ENCODE peak calls at places on chromosomes 3 and 15, in five cellular contexts. I, Q, V, S and C are unnamed samples.

GRCh38 chr15:43977072-43977884 is 150.5 kb downstream of the WDR76 start:
- DNase-seq in V (no peak), Q (no peak), S (no peak), I (no peak), C (no peak)

GRCh38 chr3:193897288-193897687 is 238.7 kb upstream of the HES1 start:
- DNase-seq in I (no peak), Q (no peak), V (no peak), S (no peak), C (no peak)

GRCh38 chr3:41519746-41520145 is 320.4 kb downstream of the CTNNB1 start:
- DNase-seq in V (peak), I (no peak), Q (no peak), S (no peak), C (no peak)

GRCh38 chr3:53153914-53154434 is 7.0 kb upstream of the PRKCD start:
- DNase-seq in S (no peak), V (no peak), I (no peak), Q (no peak), C (no peak)

GRCh38 chr3:2944628-2945027 is 165.5 kb downstream of the IL5RA start:
- DNase-seq in S (no peak), Q (no peak), V (no peak), I (no peak), C (no peak)

GRCh38 chr15:92839696-92840095 is 60.4 kb upstream of the CHD2 start:
- DNase-seq in I (no peak), S (no peak), V (no peak), Q (no peak), C (no peak)

GRCh38 chr3:62611541-62612240 is 238.3 kb upstream of the FEZF2 start:
- DNase-seq in V (peak), I (no peak), S (no peak), Q (no peak), C (peak)

GRCh38 chr3:128369881-128370642 is 96.6 kb downstream of the DNAJB8 start:
- DNase-seq in Q (no peak), S (no peak), I (no peak), V (no peak), C (no peak)

GRCh38 chr15:66963710-66964109 is 101.7 kb upstream of the SMAD3 start:
- DNase-seq in S (no peak), I (no peak), V (no peak), Q (no peak), C (no peak)

GRCh38 chr15:78167227-78167888 is 18.2 kb downstream of the IDH3A start:
- DNase-seq in Q (no peak), S (no peak), I (no peak), V (no peak), C (no peak)

GRCh38 chr3:162956711-162957110 is 1460.1 kb downstream of the OTOL1 start:
- DNase-seq in Q (no peak), I (no peak), V (no peak), S (no peak), C (no peak)

GRCh38 chr3:58041826-58042324 is 33.7 kb downstream of the FLNB start:
- DNase-seq in I (no peak), Q (no peak), S (no peak), V (peak), C (peak)